ENCODE peak calls at places on chromosomes 5 and 9, in six cellular contexts. O is heart right ventricle, S is thoracic aorta, X is HL-60, P is neural progenitor cell, N is esophagus squamous epithelium. L is an unnamed sample.

GRCh38 chr9:35845824-35846771 is 17.1 kb downstream of the TMEM8B start:
- DNase-seq in O (no peak), S (no peak), X (no peak), P (peak; percentile 33), N (no peak), L (no peak)

GRCh38 chr9:92100237-92100911 is 14.8 kb downstream of the SPTLC1 start:
- DNase-seq in O (no peak), S (no peak), X (no peak), P (no peak), N (no peak), L (no peak)

GRCh38 chr9:16501098-16501663 is 369.3 kb downstream of the BNC2 start:
- DNase-seq in O (no peak), S (no peak), X (no peak), P (no peak), N (no peak), L (no peak)

GRCh38 chr5:135715267-135716050 is 119.0 kb upstream of the SLC25A48 start:
- DNase-seq in O (no peak), S (no peak), X (no peak), P (no peak), N (no peak), L (no peak)

GRCh38 chr5:43301653-43302091 is 11.5 kb downstream of the HMGCS1 start:
- DNase-seq in O (no peak), S (no peak), X (no peak), P (no peak), N (no peak), L (no peak)

GRCh38 chr5:102554728-102555127 is 55.9 kb upstream of the SLCO6A1 start:
- DNase-seq in O (no peak), S (no peak), X (no peak), P (peak; percentile 32), N (no peak), L (no peak)

GRCh38 chr5:96661101-96661840 is 905 bp upstream of the CAST start:
- DNase-seq in O (peak; percentile 19), S (no peak), X (peak; percentile 17), P (peak; percentile 39), N (no peak), L (peak; percentile 23)

GRCh38 chr5:147512640-147513334 is 2.9 kb upstream of the DPYSL3 start:
- DNase-seq in O (no peak), S (no peak), X (no peak), P (no peak), N (no peak), L (no peak)

GRCh38 chr5:137147346-137147745 is 351.8 kb downstream of the SPOCK1 start:
- DNase-seq in O (no peak), S (no peak), X (no peak), P (no peak), N (no peak), L (no peak)

GRCh38 chr5:146409081-146409671 is 38.0 kb upstream of the TCERG1 start:
- DNase-seq in O (no peak), S (no peak), X (no peak), P (peak; percentile 24), N (no peak), L (peak; percentile 9)

GRCh38 chr5:64612349-64612961 is 77.8 kb upstream of the SHISAL2B start:
- DNase-seq in O (no peak), S (no peak), X (peak; percentile 10), P (peak; percentile 82), N (no peak), L (peak; percentile 59)

GRCh38 chr5:1521054-1521453 is 2.7 kb downstream of the LPCAT1 start:
- DNase-seq in O (no peak), S (no peak), X (no peak), P (no peak), N (no peak), L (no peak)

GRCh38 chr5:90696148-90696547 is 137.6 kb downstream of the ADGRV1 start:
- DNase-seq in O (no peak), S (no peak), X (no peak), P (peak; percentile 16), N (no peak), L (no peak)

GRCh38 chr5:126395198-126395597 is 28.0 kb upstream of the GRAMD2B start:
- DNase-seq in O (no peak), S (no peak), X (no peak), P (peak; percentile 20), N (no peak), L (no peak)

GRCh38 chr5:173396311-173396993 is 68.2 kb upstream of the STC2 start:
- DNase-seq in O (no peak), S (no peak), X (no peak), P (peak; percentile 67), N (no peak), L (no peak)

GRCh38 chr5:143148461-143149170 is 254.9 kb downstream of the NR3C1 start:
- DNase-seq in O (no peak), S (peak; percentile 18), X (no peak), P (no peak), N (no peak), L (no peak)

GRCh38 chr9:119758241-119758640 is 389.0 kb upstream of the BRINP1 start:
- DNase-seq in O (no peak), S (no peak), X (no peak), P (no peak), N (no peak), L (no peak)

GRCh38 chr5:150156540-150156939 is 895 bp upstream of the PDGFRB start:
- DNase-seq in O (no peak), S (no peak), X (no peak), P (no peak), N (no peak), L (no peak)
- H3K27ac ChIP-seq in O (peak overlapping the region; percentile 82), S (peak overlapping the region; percentile 88), X (no peak overlapping the region), P (no peak overlapping the region), N (peak overlapping the region; percentile 74), L (no peak overlapping the region)

DNA sequence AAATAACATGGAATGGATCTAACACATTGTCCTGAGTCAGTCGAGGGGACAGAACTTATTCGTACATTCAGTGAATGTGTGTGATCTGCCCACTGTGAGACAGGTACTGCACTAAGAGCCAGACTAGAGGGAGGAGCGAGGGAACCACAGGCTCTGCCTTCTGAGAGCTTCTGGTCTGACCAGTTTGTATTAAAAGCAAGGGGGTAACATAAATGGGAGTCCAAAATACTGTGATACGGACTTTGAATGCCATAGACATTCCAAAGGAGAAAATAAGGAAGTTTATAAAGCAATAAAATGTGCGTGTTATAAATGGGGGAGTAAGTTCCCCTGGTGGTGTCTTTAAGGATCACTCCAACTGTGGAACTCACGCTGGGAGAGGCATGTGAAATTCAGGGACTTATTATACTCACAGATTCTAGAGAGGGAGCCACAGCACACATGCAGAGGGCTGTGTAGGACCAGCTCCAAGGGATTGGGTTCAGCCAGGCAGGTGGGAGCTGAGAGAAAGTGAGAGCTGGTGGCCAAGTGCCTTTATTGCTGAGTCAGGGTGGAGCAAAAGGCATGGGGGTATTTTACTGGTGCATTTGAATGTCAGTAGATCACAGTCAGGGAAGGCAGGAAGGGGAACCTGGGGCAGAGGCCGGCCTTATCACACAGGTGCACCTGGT is 186.5 kb upstream of the WWC1 start:
- DNase-seq in O (no peak), S (no peak), X (no peak), P (peak; percentile 50), N (no peak), L (no peak)
- H3K4me3 ChIP-seq in O (no peak overlapping the region), S (no peak overlapping the region), X (no peak overlapping the region), P (no peak overlapping the region), N (no peak overlapping the region), L (no peak overlapping the region)

GRCh38 chr5:36665638-36666037 is 59.2 kb downstream of the SLC1A3 start:
- DNase-seq in O (no peak), S (no peak), X (no peak), P (no peak), N (no peak), L (no peak)
- H3K27ac ChIP-seq in O (peak overlapping the region; percentile 31), S (no peak overlapping the region), X (no peak overlapping the region), P (no peak overlapping the region), N (no peak overlapping the region), L (no peak overlapping the region)

GRCh38 chr9:21677387-21677786 is 125.0 kb upstream of the MTAP start:
- DNase-seq in O (no peak), S (no peak), X (no peak), P (no peak), N (no peak), L (no peak)
- H3K4me3 ChIP-seq in O (no peak overlapping the region), S (no peak overlapping the region), X (no peak overlapping the region), P (no peak overlapping the region), N (no peak overlapping the region), L (no peak overlapping the region)

L was measured in neuronal stem cell.